ENCODE peak calls at places on chromosomes 4 and X, in six cellular contexts. W is pancreas; M is activated effector memory CD4-positive, alpha-beta T cell treated with Interleukin-2 at 50 U/mL for 16 hours; A is fibroblast of lung; B is nephron progenitor cell; C is activated naive CD4-positive, alpha-beta T cell. K is an unnamed sample.

GRCh38 chr4:80259012-80259411 is 7.5 kb upstream of the FGF5 start:
- DNase-seq in W (no peak), M (no peak), A (no peak), B (no peak), C (no peak), K (no peak)

GRCh38 chr4:185344743-185345538 is 50.8 kb downstream of the LRP2BP start:
- DNase-seq in W (no peak), M (no peak), A (no peak), B (no peak), C (no peak), K (no peak)

GRCh38 chrX:94401426-94401825 is 727.4 kb downstream of the FAM133A start:
- DNase-seq in W (no peak), M (no peak), A (no peak), B (no peak), C (no peak), K (no peak)

GRCh38 chrX:53695901-53696300 is 9.4 kb upstream of the HUWE1 start:
- DNase-seq in W (no peak), M (no peak), A (no peak), B (peak), C (no peak), K (no peak)

GRCh38 chr4:2923678-2924173 is 39.5 kb downstream of the NOP14 start:
- DNase-seq in W (peak), M (no peak), A (no peak), B (no peak), C (no peak), K (no peak)

GRCh38 chr4:3204021-3204431 is 44.9 kb upstream of the MSANTD1 start:
- DNase-seq in W (peak), M (no peak), A (peak), B (no peak), C (no peak), K (no peak)

GRCh38 chrX:44748014-44748413 is 95.8 kb upstream of the DUSP21 start:
- DNase-seq in W (no peak), M (no peak), A (peak), B (no peak), C (no peak), K (no peak)

GRCh38 chr4:88646528-88647280 is 50.9 kb downstream of the NAP1L5 start:
- DNase-seq in W (no peak), M (no peak), A (no peak), B (no peak), C (no peak), K (no peak)

GRCh38 chr4:6011686-6012085 is 6.5 kb downstream of the C4orf50 start:
- DNase-seq in W (peak), M (no peak), A (no peak), B (no peak), C (no peak), K (no peak)

GRCh38 chr4:69875576-69875975 is 15.6 kb upstream of the SULT1E1 start:
- DNase-seq in W (no peak), M (no peak), A (no peak), B (no peak), C (no peak), K (no peak)

GRCh38 chr4:5084911-5085475 is 33.7 kb downstream of the STK32B start:
- DNase-seq in W (no peak), M (no peak), A (no peak), B (no peak), C (no peak), K (no peak)

GRCh38 chr4:7511509-7511908 is 76.8 kb upstream of the PSAPL1 start:
- DNase-seq in W (no peak), M (no peak), A (no peak), B (no peak), C (no peak), K (no peak)

GRCh38 chr4:110412354-110412753 is 63.6 kb upstream of the ENPEP start:
- DNase-seq in W (no peak), M (no peak), A (peak), B (no peak), C (no peak), K (no peak)